ENCODE peak calls at places on chromosomes 11 and 22, in six cellular contexts. A, B, H, F, U and K are unnamed samples.

GRCh38 chr11:36196476-36197099 is 92.6 kb downstream of the COMMD9 start:
- DNase-seq in A (peak; percentile 64), B (no peak), H (no peak), F (no peak), U (peak; percentile 76), K (no peak)

GRCh38 chr11:2805388-2806057 is 80.1 kb downstream of the CDKN1C start:
- DNase-seq in A (no peak), B (peak; percentile 17), H (no peak), F (no peak), U (no peak), K (no peak)

GRCh38 chr11:117795726-117796455 is 1.1 kb downstream of the DSCAML1 start:
- DNase-seq in A (no peak), B (peak; percentile 59), H (no peak), F (no peak), U (no peak), K (no peak)

GRCh38 chr22:22702159-22702873 is 57.9 kb downstream of the GGTLC2 start:
- DNase-seq in A (no peak), B (no peak), H (no peak), F (no peak), U (no peak), K (no peak)

GRCh38 chr11:34492806-34493414 is 20.7 kb downstream of the ELF5 start:
- DNase-seq in A (peak; percentile 71), B (no peak), H (no peak), F (peak; percentile 63), U (peak; percentile 80), K (no peak)

GRCh38 chr22:37377927-37378326 is 49.4 kb downstream of the ELFN2 start:
- DNase-seq in A (no peak), B (no peak), H (no peak), F (no peak), U (no peak), K (no peak)

GRCh38 chr22:45400046-45400445 is 13.4 kb downstream of the SMC1B start:
- DNase-seq in A (no peak), B (no peak), H (no peak), F (no peak), U (no peak), K (no peak)

GRCh38 chr11:11731311-11732083 is 109.7 kb upstream of the GALNT18 start:
- DNase-seq in A (peak; percentile 4), B (no peak), H (no peak), F (peak; percentile 76), U (peak; percentile 38), K (no peak)

GRCh38 chr22:50248192-50249084 is 2.6 kb downstream of the HDAC10 start:
- DNase-seq in A (no peak), B (peak; percentile 63), H (no peak), F (no peak), U (no peak), K (no peak)

GRCh38 chr22:19679476-19680099 is 34.7 kb upstream of the SEPTIN5 start:
- DNase-seq in A (no peak), B (no peak), H (no peak), F (no peak), U (no peak), K (no peak)

GRCh38 chr22:41240377-41241132 is at the start of gene CHADL:
- DNase-seq in A (no peak), B (no peak), H (no peak), F (no peak), U (no peak), K (no peak)

GRCh38 chr11:119062779-119063178 is 4.8 kb upstream of the VPS11 start:
- DNase-seq in A (peak; percentile 77), B (no peak), H (no peak), F (no peak), U (peak; percentile 74), K (no peak)

GRCh38 chr11:12724301-12725046 is 50.3 kb downstream of the TEAD1 start:
- DNase-seq in A (peak; percentile 97), B (peak; percentile 84), H (peak; percentile 3), F (peak; percentile 89), U (peak; percentile 97), K (peak; percentile 12)

GRCh38 chr11:32451808-32452207 is 16.5 kb upstream of the WT1 start:
- DNase-seq in A (peak; percentile 94), B (no peak), H (no peak), F (no peak), U (no peak), K (no peak)

GRCh38 chr11:32447252-32447651 is 11.9 kb upstream of the WT1 start:
- DNase-seq in A (no peak), B (no peak), H (no peak), F (no peak), U (no peak), K (no peak)

GRCh38 chr11:32450372-32450771 is 15.0 kb upstream of the WT1 start:
- DNase-seq in A (no peak), B (no peak), H (no peak), F (no peak), U (no peak), K (no peak)

GRCh38 chr11:32446227-32446626 is 10.9 kb upstream of the WT1 start:
- DNase-seq in A (no peak), B (no peak), H (no peak), F (no peak), U (no peak), K (no peak)

DNA sequence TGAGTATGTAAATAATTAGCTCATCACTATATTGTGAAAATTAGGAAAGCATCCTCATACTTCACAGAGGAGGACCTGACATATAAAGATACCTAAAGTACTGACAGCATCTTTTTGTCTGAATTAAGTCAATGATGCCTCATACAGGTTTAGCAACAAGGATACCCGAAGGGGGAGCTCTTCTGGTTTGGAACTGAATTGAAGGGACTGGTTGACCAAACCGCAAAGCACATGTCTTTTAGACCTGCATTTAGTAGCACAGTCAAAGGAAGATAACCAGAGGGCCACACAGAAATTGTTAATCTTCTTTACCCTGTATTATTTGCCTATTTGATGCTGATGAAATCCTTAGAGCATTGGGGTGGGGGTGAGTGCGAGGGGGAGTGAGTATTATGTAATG is 12.9 kb upstream of the WT1 start:
- DNase-seq in A (peak; percentile 69), B (no peak), H (no peak), F (no peak), U (peak; percentile 73), K (no peak)
- TF ChIP-seq CTCF in A (peak; percentile 64), B (no peak), H (no peak), F (no peak), U (peak; percentile 67), K (no peak)

GRCh38 chr11:65132988-65133700 is 1.2 kb downstream of the SYVN1 start:
- DNase-seq in A (no peak), B (peak; percentile 94), H (no peak), F (peak; percentile 78), U (peak; percentile 35), K (no peak)

GRCh38 chr11:65133724-65134123 is 595 bp downstream of the SYVN1 start:
- DNase-seq in A (peak; percentile 39), B (peak; percentile 72), H (no peak), F (no peak), U (peak; percentile 52), K (no peak)

GRCh38 chr11:65131417-65131776 is 2.9 kb downstream of the SYVN1 start:
- DNase-seq in A (no peak), B (no peak), H (no peak), F (no peak), U (no peak), K (no peak)

GRCh38 chr11:65131895-65132237 is 2.5 kb downstream of the SYVN1 start:
- DNase-seq in A (no peak), B (no peak), H (no peak), F (no peak), U (no peak), K (no peak)

DNA sequence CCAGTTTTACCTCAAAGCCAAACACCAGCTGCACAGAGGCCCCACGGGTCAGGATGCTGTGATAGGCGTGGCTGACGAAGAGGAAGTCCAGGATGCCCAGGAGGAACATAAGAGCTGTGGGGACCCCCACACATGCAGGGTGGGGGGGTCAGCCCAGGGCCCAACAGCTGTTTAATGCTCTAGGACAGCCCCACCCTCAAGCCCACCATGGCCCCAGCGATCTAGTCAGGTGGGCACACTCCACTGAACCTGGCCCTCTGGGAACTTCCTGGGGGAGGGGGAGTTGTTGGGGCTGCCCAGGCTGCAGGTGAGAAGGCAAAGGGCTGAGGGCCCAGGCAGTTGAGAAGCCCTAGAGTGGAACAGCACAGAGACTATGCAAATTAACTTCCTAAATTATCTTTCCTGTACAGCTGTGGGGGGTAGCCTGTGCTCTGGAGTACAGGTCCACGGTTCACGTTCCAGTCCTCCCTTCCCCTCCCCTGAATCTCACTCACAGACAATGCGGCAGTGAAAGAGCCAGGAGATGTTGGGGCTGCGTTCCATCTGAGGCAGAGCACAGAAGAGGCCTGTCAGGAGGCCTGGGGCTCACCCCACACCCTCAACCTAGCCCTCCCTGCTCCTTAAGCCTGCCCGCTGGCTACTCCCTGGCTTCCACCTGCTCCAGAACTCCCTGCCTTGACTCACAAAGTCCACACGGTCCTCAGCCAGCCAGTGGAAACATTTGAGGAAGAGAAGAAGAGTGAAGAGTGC is 1.9 kb downstream of the SYVN1 start:
- DNase-seq in A (no peak), B (peak; percentile 68), H (no peak), F (no peak), U (no peak), K (no peak)
- TF ChIP-seq CTCF in A (no peak), B (no peak), H (no peak), F (no peak), U (no peak), K (no peak)

DNA sequence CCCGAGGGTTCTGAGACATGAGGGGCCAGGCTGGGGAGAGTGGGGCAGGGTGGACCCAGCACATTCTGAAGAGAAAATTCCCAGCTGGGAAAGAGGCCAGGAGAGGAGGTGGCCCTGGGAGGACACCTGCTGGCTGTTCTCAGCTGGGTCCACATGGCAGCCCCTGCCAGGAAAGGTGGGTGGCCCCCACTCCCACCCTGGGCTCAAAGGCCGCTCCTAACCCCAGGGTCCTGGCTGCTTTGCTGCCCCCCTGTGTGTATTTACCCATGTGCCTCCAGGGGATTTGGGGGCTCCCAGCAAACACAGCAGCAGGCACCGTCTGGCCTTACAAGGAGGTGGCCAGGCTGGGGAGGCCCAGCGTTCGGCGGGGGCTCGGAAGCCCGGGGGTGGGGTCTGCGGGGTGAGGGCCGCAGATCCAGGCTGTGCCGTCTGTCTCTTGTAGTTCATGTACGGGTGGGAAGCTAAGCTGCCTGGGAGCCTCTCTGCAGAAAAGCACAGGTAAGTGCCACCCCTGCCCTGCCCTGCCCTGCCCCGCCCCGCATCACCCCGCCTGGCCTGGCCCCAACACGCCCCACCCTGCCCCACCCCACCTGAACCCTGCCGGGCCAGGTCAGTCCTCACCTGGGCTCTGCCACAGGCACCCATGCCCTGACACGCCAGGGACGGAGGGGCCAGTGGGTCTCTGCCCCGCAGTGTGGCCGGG is 10.6 kb downstream of the MUC5B start:
- DNase-seq in A (no peak), B (peak; percentile 85), H (no peak), F (no peak), U (no peak), K (no peak)
- TF ChIP-seq CTCF in A (no peak), B (no peak), H (no peak), F (no peak), U (no peak), K (no peak)

DNA sequence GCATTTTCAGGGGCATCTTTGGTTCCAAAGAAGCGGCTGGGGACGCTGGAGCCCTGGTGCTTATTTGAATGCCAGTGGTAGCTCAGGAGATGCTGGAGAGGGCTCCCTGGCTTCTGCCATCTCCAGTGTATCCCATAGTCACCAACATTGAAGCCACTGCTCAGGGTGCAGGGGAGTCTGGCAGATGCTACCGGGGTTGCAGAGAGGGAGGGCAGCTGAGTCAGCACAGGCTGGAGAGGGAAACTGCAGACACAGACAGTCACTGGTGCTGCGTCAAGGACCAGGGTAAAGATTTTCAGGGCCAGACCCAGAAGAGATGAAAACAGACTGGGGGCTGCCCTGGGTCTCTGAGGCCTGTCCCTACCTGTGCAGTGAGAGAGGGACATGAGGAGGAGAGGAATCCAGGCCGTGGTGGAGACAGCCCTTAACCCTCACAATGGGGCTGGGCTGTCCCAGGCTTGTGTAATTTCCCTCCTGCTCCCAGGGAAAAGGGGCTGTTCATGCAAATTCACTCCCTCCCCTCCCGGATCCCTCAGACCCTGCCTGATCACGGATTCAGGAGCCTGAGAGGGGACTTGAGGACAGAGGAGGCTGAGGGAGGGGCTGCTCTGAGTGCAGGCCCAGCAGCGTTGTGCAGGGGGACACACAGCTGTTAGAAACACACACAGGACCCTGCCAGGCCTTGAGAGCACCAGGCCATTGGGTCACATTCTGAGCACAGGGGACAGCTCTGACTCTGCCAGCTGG is 126.9 kb upstream of the GRK3 start:
- DNase-seq in A (no peak), B (no peak), H (no peak), F (no peak), U (no peak), K (no peak)
- TF ChIP-seq CTCF in A (no peak), B (no peak), H (no peak), F (no peak), U (no peak), K (no peak)